ENCODE peak calls at places on chromosomes 7 and 10, in ten cellular contexts. B is activated B cell treated with CpG ODN at 0.5 μM for 24 hours; J is cardiac fibroblast; L is progenitor cell of endocrine pancreas; Z is H9; W is HFFc6; S is activated CD8-positive, alpha-beta T cell treated with anti-CD3 and anti-CD28 coated beads for 36 hours; D is cardiac muscle cell; E is AG04449; T is endothelial cell. Q is an unnamed sample.

GRCh38 chr7:155190608-155191536 is 106.8 kb upstream of the INSIG1 start:
- DNase-seq in S (peak), D (peak), J (peak), Z (peak), W (peak), T (peak), L (peak), E (no peak), B (peak), Q (peak)

GRCh38 chr7:147556317-147556716 is 1034.2 kb upstream of the C7orf33 start:
- DNase-seq in W (no peak), E (no peak), J (no peak), Z (no peak), D (no peak), L (no peak), T (no peak), B (no peak), S (no peak), Q (no peak)

GRCh38 chr7:40888499-40888898 is 753.7 kb downstream of the SUGCT start:
- DNase-seq in J (no peak), L (no peak), E (no peak), B (no peak), S (no peak), T (no peak), Z (no peak), D (no peak), W (no peak), Q (no peak)

GRCh38 chr10:120336910-120337540 is 120.0 kb upstream of the PLPP4 start:
- DNase-seq in L (peak), D (peak), E (no peak), T (peak), B (peak), S (peak), Z (peak), W (peak), J (peak), Q (peak)

GRCh38 chr10:110273474-110273873 is 31.2 kb downstream of the SMNDC1 start:
- DNase-seq in W (peak), L (no peak), T (no peak), B (no peak), J (peak), S (peak), E (peak), Z (no peak), D (peak), Q (no peak)

GRCh38 chr7:140911746-140912145 is 13.0 kb downstream of the BRAF start:
- DNase-seq in E (no peak), S (no peak), L (no peak), Z (no peak), D (no peak), B (no peak), W (no peak), J (no peak), T (no peak), Q (no peak)

GRCh38 chr7:102806613-102807012 is 57.8 kb downstream of the FAM185A start:
- DNase-seq in T (no peak), B (no peak), S (no peak), D (no peak), J (no peak), Z (no peak), L (no peak), W (no peak), E (no peak), Q (no peak)

GRCh38 chr10:29328988-29329387 is 40.1 kb downstream of the LYZL1 start:
- DNase-seq in S (no peak), T (no peak), W (peak), B (no peak), J (no peak), L (no peak), Z (no peak), D (peak), E (peak), Q (no peak)

GRCh38 chr10:13852872-13853271 is 266.1 kb downstream of the PRPF18 start:
- DNase-seq in E (no peak), W (no peak), D (no peak), T (no peak), B (no peak), S (no peak), L (no peak), Z (no peak), J (no peak), Q (no peak)

GRCh38 chr10:22245567-22245966 is 27.8 kb upstream of the EBLN1 start:
- DNase-seq in W (no peak), Z (no peak), E (no peak), T (no peak), S (no peak), J (peak), D (peak), L (no peak), B (no peak), Q (no peak)

GRCh38 chr10:78255796-78256638 is 222.4 kb downstream of the RPS24 start:
- DNase-seq in D (peak), W (peak), B (no peak), T (no peak), Z (no peak), E (peak), S (no peak), L (no peak), J (peak), Q (peak)

GRCh38 chr7:72292794-72293193 is 119.3 kb downstream of the CALN1 start:
- DNase-seq in T (no peak), J (no peak), E (no peak), W (no peak), S (no peak), L (no peak), Z (no peak), B (no peak), D (no peak), Q (no peak)

GRCh38 chr7:131604841-131605279 is 48.4 kb upstream of the PODXL start:
- DNase-seq in J (peak), B (no peak), Z (peak), S (no peak), W (peak), L (no peak), D (peak), E (peak), T (no peak), Q (no peak)

GRCh38 chr7:110373514-110374258 is 717.2 kb upstream of the LRRN3 start:
- DNase-seq in Z (no peak), E (no peak), W (no peak), J (no peak), D (no peak), B (no peak), S (no peak), L (no peak), T (no peak), Q (no peak)

GRCh38 chr7:118169146-118169545 is 14.8 kb upstream of the LSM8 start:
- DNase-seq in B (no peak), W (peak), L (no peak), J (peak), S (no peak), Z (no peak), T (no peak), E (no peak), D (no peak), Q (no peak)

GRCh38 chr10:35584946-35585345 is 20.2 kb upstream of the GJD4 start:
- DNase-seq in D (no peak), L (no peak), W (no peak), J (no peak), E (no peak), S (no peak), T (no peak), Z (no peak), B (no peak), Q (no peak)

GRCh38 chr10:21530616-21531015 is 3.4 kb upstream of the MLLT10 start:
- DNase-seq in B (no peak), T (no peak), E (no peak), Z (no peak), L (no peak), D (no peak), W (no peak), J (no peak), S (no peak), Q (no peak)

GRCh38 chr7:32316831-32317230 is 173.3 kb downstream of the LSM5 start:
- DNase-seq in L (no peak), W (no peak), J (no peak), Z (no peak), T (no peak), E (no peak), D (no peak), S (no peak), B (no peak), Q (no peak)

GRCh38 chr7:27883726-27884125 is 143.8 kb downstream of the TAX1BP1 start:
- DNase-seq in J (peak), E (no peak), L (no peak), S (no peak), D (peak), B (no peak), Z (no peak), T (no peak), W (no peak), Q (no peak)
- TF ChIP-seq CTCF in J (no peak), E (no peak), L (no peak), S (no peak), D (no peak), B (no peak), Z (no peak), T (no peak), W (no peak), Q (no peak)

GRCh38 chr7:98359395-98359794 is 41.5 kb downstream of the BAIAP2L1 start:
- DNase-seq in Z (no peak), W (no peak), E (no peak), L (no peak), J (no peak), T (no peak), B (no peak), D (no peak), S (no peak), Q (no peak)

GRCh38 chr7:98362517-98362916 is 38.4 kb downstream of the BAIAP2L1 start:
- DNase-seq in B (no peak), T (no peak), Z (peak), W (no peak), D (no peak), L (no peak), J (no peak), S (no peak), E (no peak), Q (no peak)

GRCh38 chr7:98358706-98359105 is 42.2 kb downstream of the BAIAP2L1 start:
- DNase-seq in B (no peak), S (no peak), T (no peak), J (no peak), L (no peak), Z (no peak), D (no peak), W (no peak), E (no peak), Q (no peak)

GRCh38 chr7:98357751-98358161 is 43.1 kb downstream of the BAIAP2L1 start:
- DNase-seq in E (no peak), W (peak), J (peak), S (no peak), T (no peak), L (no peak), Z (no peak), B (no peak), D (peak), Q (peak)

GRCh38 chr7:98360221-98361124 is 40.4 kb downstream of the BAIAP2L1 start:
- DNase-seq in J (no peak), E (no peak), L (no peak), S (no peak), D (no peak), W (no peak), Z (peak), T (peak), B (no peak), Q (peak)
- TF ChIP-seq CTCF in J (no peak), E (no peak), L (no peak), S (no peak), D (no peak), W (no peak), Z (peak), T (no peak), B (no peak), Q (no peak)

GRCh38 chr7:50742401-50742800 is 40.3 kb downstream of the GRB10 start:
- DNase-seq in D (no peak), S (no peak), E (no peak), L (no peak), T (no peak), J (no peak), B (no peak), W (no peak), Z (no peak), Q (no peak)
- TF ChIP-seq CTCF in D (no peak), S (no peak), E (no peak), L (no peak), T (no peak), J (no peak), B (no peak), W (no peak), Z (no peak), Q (no peak)

DNA sequence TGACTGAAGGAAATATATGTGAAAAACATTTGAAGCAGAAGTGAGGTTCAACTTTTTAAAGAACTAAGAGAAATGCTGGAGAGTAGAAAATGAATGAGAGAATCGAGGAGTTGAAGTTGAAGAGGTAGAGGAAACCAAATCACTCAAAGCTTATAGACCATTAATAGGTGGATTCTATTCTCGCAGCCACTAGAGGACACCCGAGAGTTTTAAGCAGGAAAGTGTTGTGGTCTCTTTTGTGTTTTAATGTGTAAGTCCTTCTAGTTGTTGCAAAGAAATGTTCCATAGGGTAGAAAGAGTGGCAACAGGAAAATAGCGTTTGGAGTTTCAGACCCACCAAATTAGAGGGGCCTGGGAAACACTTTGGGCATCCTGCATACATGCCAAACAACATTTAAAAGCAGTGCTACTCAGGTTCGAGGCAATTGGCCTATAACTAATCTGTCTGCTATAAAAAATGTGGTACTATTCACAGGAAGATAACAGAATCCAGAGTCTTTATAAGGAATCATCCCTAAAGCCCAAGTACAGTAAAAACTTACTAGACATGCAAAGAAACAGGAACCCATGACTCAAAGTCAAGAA is 75.3 kb upstream of the TAS2R16 start:
- DNase-seq in T (no peak), L (no peak), J (peak), B (no peak), D (peak), W (no peak), Z (no peak), E (no peak), S (no peak), Q (peak)
- TF ChIP-seq CTCF in T (no peak), L (peak), J (peak), B (no peak), D (peak), W (peak), Z (peak), E (no peak), S (no peak), Q (no peak)

GRCh38 chr10:46523119-46523880 is 33.2 kb downstream of the GPRIN2 start:
- DNase-seq in D (peak), E (no peak), L (no peak), S (peak), T (no peak), W (peak), J (peak), Z (no peak), B (peak), Q (peak)

GRCh38 chr10:46525177-46525823 is 31.2 kb downstream of the GPRIN2 start:
- DNase-seq in S (peak), Z (no peak), L (no peak), T (no peak), D (peak), W (peak), J (peak), E (peak), B (peak), Q (peak)

GRCh38 chr10:46525824-46526681 is 30.4 kb downstream of the GPRIN2 start:
- DNase-seq in W (no peak), E (no peak), B (no peak), L (no peak), J (no peak), D (no peak), T (no peak), S (peak), Z (no peak), Q (no peak)

GRCh38 chr10:46523881-46524470 is 32.5 kb downstream of the GPRIN2 start:
- DNase-seq in E (peak), W (peak), S (peak), Z (no peak), J (peak), T (no peak), D (peak), B (no peak), L (no peak), Q (peak)

GRCh38 chr10:46524471-46525176 is 31.8 kb downstream of the GPRIN2 start:
- DNase-seq in D (peak), J (peak), T (no peak), L (no peak), S (peak), B (peak), Z (no peak), W (peak), E (no peak), Q (peak)
- TF ChIP-seq CTCF in D (no peak), J (no peak), T (no peak), L (no peak), S (no peak), B (no peak), Z (no peak), W (peak), E (no peak), Q (no peak)

Q was measured in Calu3.